ENCODE peak calls at places on chromosomes 13 and 19, in six cellular contexts. One of them, this sample, is unnamed.
A peak's percentile ranks its signal among the peaks of the same experiment; 100 is the strongest.

GRCh38 chr19:1263198-1263597 is 5.9 kb upstream of the CIRBP start:
- DNase-seq in Jurkat, Clone E6-1: no peak
- DNase-seq in choroid plexus epithelial cell: no peak
- DNase-seq in psoas muscle: no peak
- DNase-seq in CD8-positive, alpha-beta memory T cell: no peak
- DNase-seq in brain microvascular endothelial cell: no peak
- DNase-seq in this sample: no peak

GRCh38 chr13:107392205-107392604 is 823.1 kb downstream of the LIG4 start:
- DNase-seq in Jurkat, Clone E6-1: no peak
- DNase-seq in choroid plexus epithelial cell: no peak
- DNase-seq in psoas muscle: no peak
- DNase-seq in CD8-positive, alpha-beta memory T cell: no peak
- DNase-seq in brain microvascular endothelial cell: no peak
- DNase-seq in this sample: no peak

GRCh38 chr13:76832258-76832988 is 53.8 kb downstream of the KCTD12 start:
- DNase-seq in Jurkat, Clone E6-1: no peak
- DNase-seq in choroid plexus epithelial cell: no peak
- DNase-seq in psoas muscle: no peak
- DNase-seq in CD8-positive, alpha-beta memory T cell: no peak
- DNase-seq in brain microvascular endothelial cell: no peak
- DNase-seq in this sample: no peak

GRCh38 chr19:40431698-40432097 is 5.9 kb upstream of the SERTAD1 start:
- DNase-seq in Jurkat, Clone E6-1: no peak
- DNase-seq in choroid plexus epithelial cell: no peak
- DNase-seq in psoas muscle: no peak
- DNase-seq in CD8-positive, alpha-beta memory T cell: no peak
- DNase-seq in brain microvascular endothelial cell: no peak
- DNase-seq in this sample: no peak

GRCh38 chr13:85074543-85075313 is 724.5 kb downstream of the SLITRK6 start:
- DNase-seq in Jurkat, Clone E6-1: no peak
- DNase-seq in choroid plexus epithelial cell: no peak
- DNase-seq in psoas muscle: no peak
- DNase-seq in CD8-positive, alpha-beta memory T cell: no peak
- DNase-seq in brain microvascular endothelial cell: no peak
- DNase-seq in this sample: no peak

GRCh38 chr13:102100234-102100633 is 301.6 kb downstream of the FGF14 start:
- DNase-seq in Jurkat, Clone E6-1: no peak
- DNase-seq in choroid plexus epithelial cell: no peak
- DNase-seq in psoas muscle: no peak
- DNase-seq in CD8-positive, alpha-beta memory T cell: no peak
- DNase-seq in brain microvascular endothelial cell: no peak
- DNase-seq in this sample: no peak

GRCh38 chr19:13149628-13150186 is 468 bp downstream of the STX10 start:
- DNase-seq in Jurkat, Clone E6-1: no peak
- DNase-seq in choroid plexus epithelial cell: peak; percentile 51
- DNase-seq in psoas muscle: peak; percentile 62
- DNase-seq in CD8-positive, alpha-beta memory T cell: no peak
- DNase-seq in brain microvascular endothelial cell: peak; percentile 34
- DNase-seq in this sample: no peak

GRCh38 chr19:48966541-48967345 is 1.6 kb downstream of the FTL start:
- DNase-seq in Jurkat, Clone E6-1: no peak
- DNase-seq in choroid plexus epithelial cell: peak; percentile 23
- DNase-seq in psoas muscle: no peak
- DNase-seq in CD8-positive, alpha-beta memory T cell: no peak
- DNase-seq in brain microvascular endothelial cell: no peak
- DNase-seq in this sample: no peak

GRCh38 chr13:47437411-47437810 is 540.6 kb upstream of the HTR2A start:
- DNase-seq in Jurkat, Clone E6-1: no peak
- DNase-seq in choroid plexus epithelial cell: peak; percentile 55
- DNase-seq in psoas muscle: no peak
- DNase-seq in CD8-positive, alpha-beta memory T cell: no peak
- DNase-seq in brain microvascular endothelial cell: no peak
- DNase-seq in this sample: no peak

GRCh38 chr19:610801-611505 is 21.3 kb downstream of the HCN2 start:
- DNase-seq in Jurkat, Clone E6-1: peak; percentile 91
- DNase-seq in choroid plexus epithelial cell: peak; percentile 95
- DNase-seq in psoas muscle: peak; percentile 62
- DNase-seq in CD8-positive, alpha-beta memory T cell: peak; percentile 75
- DNase-seq in brain microvascular endothelial cell: peak; percentile 92
- DNase-seq in this sample: peak; percentile 61

GRCh38 chr13:97749174-97749573 is 204.3 kb upstream of the IPO5 start:
- DNase-seq in Jurkat, Clone E6-1: no peak
- DNase-seq in choroid plexus epithelial cell: peak; percentile 69
- DNase-seq in psoas muscle: no peak
- DNase-seq in CD8-positive, alpha-beta memory T cell: no peak
- DNase-seq in brain microvascular endothelial cell: no peak
- DNase-seq in this sample: no peak

GRCh38 chr13:106587787-106588186 is 19.9 kb upstream of the ARGLU1 start:
- DNase-seq in Jurkat, Clone E6-1: no peak
- DNase-seq in choroid plexus epithelial cell: no peak
- DNase-seq in psoas muscle: no peak
- DNase-seq in CD8-positive, alpha-beta memory T cell: no peak
- DNase-seq in brain microvascular endothelial cell: no peak
- DNase-seq in this sample: no peak

GRCh38 chr13:42865703-42866102 is 84.3 kb downstream of the FAM216B start:
- DNase-seq in Jurkat, Clone E6-1: no peak
- DNase-seq in choroid plexus epithelial cell: peak; percentile 44
- DNase-seq in psoas muscle: no peak
- DNase-seq in CD8-positive, alpha-beta memory T cell: no peak
- DNase-seq in brain microvascular endothelial cell: peak; percentile 17
- DNase-seq in this sample: no peak

GRCh38 chr19:46955813-46956371 is 63.7 kb upstream of the NPAS1 start:
- DNase-seq in Jurkat, Clone E6-1: no peak
- DNase-seq in choroid plexus epithelial cell: no peak
- DNase-seq in psoas muscle: no peak
- DNase-seq in CD8-positive, alpha-beta memory T cell: no peak
- DNase-seq in brain microvascular endothelial cell: no peak
- DNase-seq in this sample: no peak

GRCh38 chr19:1250374-1251232 is 2.2 kb downstream of the MIDN start:
- DNase-seq in Jurkat, Clone E6-1: peak; percentile 64
- DNase-seq in choroid plexus epithelial cell: peak; percentile 81
- DNase-seq in psoas muscle: no peak
- DNase-seq in CD8-positive, alpha-beta memory T cell: peak; percentile 82
- DNase-seq in brain microvascular endothelial cell: peak; percentile 40
- DNase-seq in this sample: peak; percentile 74

GRCh38 chr13:50129923-50130685 is 114.9 kb downstream of the KCNRG start:
- DNase-seq in Jurkat, Clone E6-1: no peak
- DNase-seq in choroid plexus epithelial cell: peak; percentile 5
- DNase-seq in psoas muscle: peak; percentile 81
- DNase-seq in CD8-positive, alpha-beta memory T cell: no peak
- DNase-seq in brain microvascular endothelial cell: no peak
- DNase-seq in this sample: peak; percentile 38

GRCh38 chr19:16319466-16319865 is 5.2 kb upstream of the KLF2 start:
- DNase-seq in Jurkat, Clone E6-1: no peak
- DNase-seq in choroid plexus epithelial cell: peak; percentile 69
- DNase-seq in psoas muscle: no peak
- DNase-seq in CD8-positive, alpha-beta memory T cell: peak; percentile 70
- DNase-seq in brain microvascular endothelial cell: no peak
- DNase-seq in this sample: peak; percentile 35

GRCh38 chr19:45472557-45473365 is 5.0 kb downstream of the FOSB start:
- DNase-seq in Jurkat, Clone E6-1: no peak
- DNase-seq in choroid plexus epithelial cell: no peak
- DNase-seq in psoas muscle: no peak
- DNase-seq in CD8-positive, alpha-beta memory T cell: peak; percentile 26
- DNase-seq in brain microvascular endothelial cell: no peak
- DNase-seq in this sample: no peak

GRCh38 chr19:41746593-41747227 is 8.6 kb upstream of the CEACAM6 start:
- DNase-seq in Jurkat, Clone E6-1: peak; percentile 54
- DNase-seq in choroid plexus epithelial cell: peak; percentile 72
- DNase-seq in psoas muscle: no peak
- DNase-seq in CD8-positive, alpha-beta memory T cell: peak; percentile 34
- DNase-seq in brain microvascular endothelial cell: peak; percentile 35
- DNase-seq in this sample: peak; percentile 54

GRCh38 chr19:6616011-6616410 is 25.1 kb upstream of the CD70 start:
- DNase-seq in Jurkat, Clone E6-1: no peak
- DNase-seq in choroid plexus epithelial cell: no peak
- DNase-seq in psoas muscle: no peak
- DNase-seq in CD8-positive, alpha-beta memory T cell: no peak
- DNase-seq in brain microvascular endothelial cell: no peak
- DNase-seq in this sample: no peak

GRCh38 chr13:98571955-98572662 is 4.8 kb downstream of the STK24 start:
- DNase-seq in Jurkat, Clone E6-1: peak; percentile 41
- DNase-seq in choroid plexus epithelial cell: peak; percentile 37
- DNase-seq in psoas muscle: peak; percentile 34
- DNase-seq in CD8-positive, alpha-beta memory T cell: no peak
- DNase-seq in brain microvascular endothelial cell: no peak
- DNase-seq in this sample: no peak

GRCh38 chr13:42272115-42272756 is at the start of gene AKAP11:
- DNase-seq in Jurkat, Clone E6-1: peak; percentile 40
- DNase-seq in choroid plexus epithelial cell: peak; percentile 49
- DNase-seq in psoas muscle: peak; percentile 45
- DNase-seq in CD8-positive, alpha-beta memory T cell: peak; percentile 59
- DNase-seq in brain microvascular endothelial cell: peak; percentile 24
- DNase-seq in this sample: no peak

GRCh38 chr19:789473-790052 is 7.7 kb upstream of the PTBP1 start:
- DNase-seq in Jurkat, Clone E6-1: no peak
- DNase-seq in choroid plexus epithelial cell: no peak
- DNase-seq in psoas muscle: peak; percentile 44
- DNase-seq in CD8-positive, alpha-beta memory T cell: no peak
- DNase-seq in brain microvascular endothelial cell: no peak
- DNase-seq in this sample: no peak

GRCh38 chr13:45846681-45847080 is 4.9 kb downstream of the SIAH3 start:
- DNase-seq in Jurkat, Clone E6-1: no peak
- DNase-seq in choroid plexus epithelial cell: no peak
- DNase-seq in psoas muscle: no peak
- DNase-seq in CD8-positive, alpha-beta memory T cell: no peak
- DNase-seq in brain microvascular endothelial cell: no peak
- DNase-seq in this sample: no peak

GRCh38 chr19:16442386-16443276 is 29.1 kb downstream of the EPS15L1 start:
- DNase-seq in Jurkat, Clone E6-1: no peak
- DNase-seq in choroid plexus epithelial cell: no peak
- DNase-seq in psoas muscle: no peak
- DNase-seq in CD8-positive, alpha-beta memory T cell: no peak
- DNase-seq in brain microvascular endothelial cell: no peak
- DNase-seq in this sample: no peak

GRCh38 chr13:35712907-35713685 is 236.6 kb upstream of the MAB21L1 start:
- DNase-seq in Jurkat, Clone E6-1: no peak
- DNase-seq in choroid plexus epithelial cell: peak; percentile 56
- DNase-seq in psoas muscle: no peak
- DNase-seq in CD8-positive, alpha-beta memory T cell: no peak
- DNase-seq in brain microvascular endothelial cell: peak; percentile 53
- DNase-seq in this sample: no peak

GRCh38 chr13:106117640-106118039 is 417.8 kb downstream of the EFNB2 start:
- DNase-seq in Jurkat, Clone E6-1: no peak
- DNase-seq in choroid plexus epithelial cell: no peak
- DNase-seq in psoas muscle: no peak
- DNase-seq in CD8-positive, alpha-beta memory T cell: no peak
- DNase-seq in brain microvascular endothelial cell: no peak
- DNase-seq in this sample: no peak

GRCh38 chr13:104301216-104301975 is 1235.2 kb upstream of the SLC10A2 start:
- DNase-seq in Jurkat, Clone E6-1: no peak
- DNase-seq in choroid plexus epithelial cell: no peak
- DNase-seq in psoas muscle: no peak
- DNase-seq in CD8-positive, alpha-beta memory T cell: no peak
- DNase-seq in brain microvascular endothelial cell: no peak
- DNase-seq in this sample: no peak

GRCh38 chr19:57271280-57271679 is 9.0 kb upstream of the ZNF460 start:
- DNase-seq in Jurkat, Clone E6-1: no peak
- DNase-seq in choroid plexus epithelial cell: no peak
- DNase-seq in psoas muscle: no peak
- DNase-seq in CD8-positive, alpha-beta memory T cell: no peak
- DNase-seq in brain microvascular endothelial cell: no peak
- DNase-seq in this sample: no peak

GRCh38 chr19:22286151-22286810 is at the start of gene ZNF729:
- DNase-seq in Jurkat, Clone E6-1: no peak
- DNase-seq in choroid plexus epithelial cell: no peak
- DNase-seq in psoas muscle: no peak
- DNase-seq in CD8-positive, alpha-beta memory T cell: no peak
- DNase-seq in brain microvascular endothelial cell: no peak
- DNase-seq in this sample: no peak

DNA sequence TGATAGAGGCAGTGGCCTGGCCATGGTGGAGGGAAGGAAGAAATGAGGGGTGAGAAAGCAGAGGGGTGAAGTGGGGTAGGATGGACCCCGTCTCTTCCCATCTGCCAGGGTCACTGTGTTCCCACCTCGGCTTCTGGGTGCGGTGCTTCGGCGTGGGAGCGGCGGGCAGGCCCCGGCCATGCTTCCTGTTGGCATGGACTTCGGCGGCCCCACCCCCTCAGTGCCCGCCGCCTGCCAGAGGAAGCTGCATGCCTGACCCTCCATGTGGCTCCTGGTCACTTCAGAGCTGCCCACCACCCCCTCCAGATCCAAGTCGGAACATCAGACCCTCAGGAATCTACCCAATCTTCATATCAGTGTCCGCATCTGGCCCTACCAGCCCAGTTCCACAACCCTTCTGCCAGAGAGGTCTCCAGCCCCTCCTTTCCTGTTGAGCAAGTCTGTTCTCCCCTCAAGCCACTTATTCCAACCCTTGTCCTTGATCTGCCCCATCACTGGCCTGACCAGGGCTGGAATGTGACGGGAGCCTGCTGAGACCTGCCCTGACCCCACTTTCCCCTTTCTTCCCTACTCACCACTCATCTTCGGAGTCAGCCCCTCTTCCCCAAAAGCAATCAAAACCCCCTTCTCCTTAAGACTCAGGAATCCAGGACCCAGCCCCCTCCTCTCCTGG is 1.5 kb downstream of the KCNN4 start:
- DNase-seq in Jurkat, Clone E6-1: no peak
- DNase-seq in choroid plexus epithelial cell: no peak
- DNase-seq in psoas muscle: no peak
- DNase-seq in CD8-positive, alpha-beta memory T cell: no peak
- DNase-seq in brain microvascular endothelial cell: no peak
- DNase-seq in this sample: no peak
- H3K4me3 ChIP-seq in Jurkat, Clone E6-1: no peak overlapping the region
- H3K4me3 ChIP-seq in choroid plexus epithelial cell: no peak overlapping the region
- H3K4me3 ChIP-seq in psoas muscle: no peak overlapping the region
- H3K4me3 ChIP-seq in CD8-positive, alpha-beta memory T cell: peak overlapping the region; percentile 65
- H3K4me3 ChIP-seq in brain microvascular endothelial cell: no peak overlapping the region
- H3K4me3 ChIP-seq in this sample: peak overlapping the region; percentile 42

GRCh38 chr19:55352746-55353145 is 1.8 kb downstream of the COX6B2 start:
- DNase-seq in Jurkat, Clone E6-1: no peak
- DNase-seq in choroid plexus epithelial cell: no peak
- DNase-seq in psoas muscle: no peak
- DNase-seq in CD8-positive, alpha-beta memory T cell: no peak
- DNase-seq in brain microvascular endothelial cell: no peak
- DNase-seq in this sample: no peak
- H3K4me3 ChIP-seq in Jurkat, Clone E6-1: no peak overlapping the region
- H3K4me3 ChIP-seq in choroid plexus epithelial cell: no peak overlapping the region
- H3K4me3 ChIP-seq in psoas muscle: no peak overlapping the region
- H3K4me3 ChIP-seq in CD8-positive, alpha-beta memory T cell: no peak overlapping the region
- H3K4me3 ChIP-seq in brain microvascular endothelial cell: no peak overlapping the region
- H3K4me3 ChIP-seq in this sample: no peak overlapping the region

DNA sequence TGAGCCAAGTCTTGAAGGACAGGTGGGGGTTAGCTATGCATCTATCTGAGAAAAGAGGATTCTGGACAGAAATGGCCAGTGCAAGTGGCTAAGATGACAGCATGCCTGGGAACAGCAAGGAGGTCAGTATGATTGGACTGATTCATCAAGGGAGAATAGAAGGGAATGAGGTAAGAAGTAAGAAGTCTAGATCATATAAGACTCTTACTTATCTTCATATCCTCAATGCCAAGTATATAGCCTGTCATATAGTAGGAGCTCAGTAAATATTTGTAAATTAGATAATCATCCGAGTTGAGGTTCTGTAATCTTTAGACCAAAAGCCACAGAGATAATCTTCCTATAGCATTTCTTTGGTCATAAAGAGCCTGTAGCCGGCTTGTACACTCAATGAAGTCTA is 103.3 kb upstream of the MLNR start:
- DNase-seq in Jurkat, Clone E6-1: no peak
- DNase-seq in choroid plexus epithelial cell: no peak
- DNase-seq in psoas muscle: no peak
- DNase-seq in CD8-positive, alpha-beta memory T cell: no peak
- DNase-seq in brain microvascular endothelial cell: no peak
- DNase-seq in this sample: no peak
- H3K4me3 ChIP-seq in Jurkat, Clone E6-1: no peak overlapping the region
- H3K4me3 ChIP-seq in choroid plexus epithelial cell: no peak overlapping the region
- H3K4me3 ChIP-seq in psoas muscle: no peak overlapping the region
- H3K4me3 ChIP-seq in CD8-positive, alpha-beta memory T cell: no peak overlapping the region
- H3K4me3 ChIP-seq in brain microvascular endothelial cell: no peak overlapping the region
- H3K4me3 ChIP-seq in this sample: no peak overlapping the region

GRCh38 chr19:8577247-8577646 is at the start of gene MYO1F:
- DNase-seq in Jurkat, Clone E6-1: no peak
- DNase-seq in choroid plexus epithelial cell: no peak
- DNase-seq in psoas muscle: peak; percentile 51
- DNase-seq in CD8-positive, alpha-beta memory T cell: no peak
- DNase-seq in brain microvascular endothelial cell: no peak
- DNase-seq in this sample: no peak
- H3K4me3 ChIP-seq in Jurkat, Clone E6-1: no peak within 1 kb of the TSS
- H3K4me3 ChIP-seq in choroid plexus epithelial cell: no peak within 1 kb of the TSS
- H3K4me3 ChIP-seq in psoas muscle: peak within 1 kb of the TSS; percentile 46
- H3K4me3 ChIP-seq in CD8-positive, alpha-beta memory T cell: peak within 1 kb of the TSS; percentile 91
- H3K4me3 ChIP-seq in brain microvascular endothelial cell: no peak within 1 kb of the TSS
- H3K4me3 ChIP-seq in this sample: peak within 1 kb of the TSS; percentile 53